ENCODE peak calls at places on chromosomes 6 and 20, in seven cellular contexts. Q is ovary; G is body of pancreas; E is CD8-positive, alpha-beta T cell; N is pancreas; I is left lung; T is tibial nerve. D is an unnamed sample. For H3K4me1 and H3K36me3, the result is how much of the 10 kb centered on the place peaks cover.

GRCh38 chr6:11632231-11632630 is 94.7 kb downstream of the TMEM170B start:
- DNase-seq in Q (no peak), G (no peak), E (no peak), N (no peak), I (peak), T (no peak), D (no peak)

GRCh38 chr20:50293244-50294139 is 102.9 kb downstream of the CEBPB start:
- DNase-seq in Q (no peak), G (no peak), E (no peak), N (no peak), I (no peak), T (no peak), D (no peak)

GRCh38 chr6:7414811-7415210 is 25.2 kb downstream of the RIOK1 start:
- DNase-seq in Q (no peak), G (no peak), E (no peak), N (no peak), I (no peak), T (no peak), D (no peak)

GRCh38 chr6:29791786-29792122 is 35.9 kb upstream of the HLA-G start:
- DNase-seq in Q (no peak), G (no peak), E (no peak), N (peak), I (no peak), T (no peak), D (no peak)

GRCh38 chr20:14235355-14235754 is 102.1 kb downstream of the FLRT3 start:
- DNase-seq in Q (no peak), G (no peak), E (no peak), N (no peak), I (no peak), T (no peak), D (no peak)

GRCh38 chr6:130293800-130294199 is 71.0 kb upstream of the SAMD3 start:
- DNase-seq in Q (no peak), G (no peak), E (peak), N (no peak), I (no peak), T (no peak), D (peak)

GRCh38 chr20:49938173-49939163 is 2.3 kb downstream of the RNF114 start:
- DNase-seq in Q (peak), G (peak), E (no peak), N (no peak), I (peak), T (peak), D (no peak)

GRCh38 chr6:125953502-125953875 is 3.1 kb upstream of the HINT3 start:
- DNase-seq in Q (no peak), G (peak), E (no peak), N (peak), I (no peak), T (no peak), D (peak)

GRCh38 chr6:29737707-29738630 is 14.7 kb downstream of the HLA-F start:
- DNase-seq in Q (peak), G (peak), E (peak), N (peak), I (peak), T (peak), D (peak)

GRCh38 chr6:109187399-109188114 is 92.2 kb downstream of the CEP57L1 start:
- DNase-seq in Q (peak), G (peak), E (peak), N (peak), I (peak), T (peak), D (peak)

GRCh38 chr6:113570176-113570575 is 287.0 kb upstream of the MARCKS start:
- DNase-seq in Q (no peak), G (no peak), E (no peak), N (no peak), I (no peak), T (no peak), D (no peak)

GRCh38 chr20:7232796-7233195 is 465.3 kb downstream of the BMP2 start:
- DNase-seq in Q (no peak), G (no peak), E (no peak), N (no peak), I (no peak), T (no peak), D (no peak)

GRCh38 chr20:25070821-25071473 is 11.0 kb downstream of the VSX1 start:
- DNase-seq in Q (no peak), G (no peak), E (no peak), N (no peak), I (no peak), T (no peak), D (no peak)

GRCh38 chr6:63573899-63574553 is 1.7 kb downstream of the LOC128125822 start:
- DNase-seq in Q (no peak), G (peak), E (peak), N (peak), I (no peak), T (peak), D (peak)

GRCh38 chr20:19741914-19742313 is 16.1 kb upstream of the RIN2 start:
- DNase-seq in Q (no peak), G (no peak), E (no peak), N (no peak), I (no peak), T (no peak), D (no peak)

GRCh38 chr6:25329982-25330381 is 50.8 kb downstream of the CARMIL1 start:
- DNase-seq in Q (no peak), G (no peak), E (no peak), N (no peak), I (no peak), T (no peak), D (no peak)

GRCh38 chr6:33347816-33348215 is 30.3 kb upstream of the ZBTB22 start:
- DNase-seq in Q (no peak), G (no peak), E (no peak), N (no peak), I (no peak), T (no peak), D (no peak)

GRCh38 chr6:15517600-15517999 is 145.2 kb downstream of the DTNBP1 start:
- DNase-seq in Q (no peak), G (no peak), E (no peak), N (no peak), I (no peak), T (no peak), D (no peak)

GRCh38 chr6:148523551-148523950 is 180.9 kb downstream of the SASH1 start:
- DNase-seq in Q (no peak), G (no peak), E (no peak), N (no peak), I (no peak), T (no peak), D (no peak)
- H3K4me1 ChIP-seq in Q (under half), G (under half), E (under half), N (under half), I (under half), T (under half), D (under half)

GRCh38 chr6:139380168-139380567 is 5.7 kb upstream of the CITED2 start:
- DNase-seq in Q (no peak), G (no peak), E (no peak), N (no peak), I (no peak), T (no peak), D (no peak)
- H3K27ac ChIP-seq in Q (no peak), G (no peak), E (no peak), N (no peak), I (no peak), T (peak), D (no peak)

DNA sequence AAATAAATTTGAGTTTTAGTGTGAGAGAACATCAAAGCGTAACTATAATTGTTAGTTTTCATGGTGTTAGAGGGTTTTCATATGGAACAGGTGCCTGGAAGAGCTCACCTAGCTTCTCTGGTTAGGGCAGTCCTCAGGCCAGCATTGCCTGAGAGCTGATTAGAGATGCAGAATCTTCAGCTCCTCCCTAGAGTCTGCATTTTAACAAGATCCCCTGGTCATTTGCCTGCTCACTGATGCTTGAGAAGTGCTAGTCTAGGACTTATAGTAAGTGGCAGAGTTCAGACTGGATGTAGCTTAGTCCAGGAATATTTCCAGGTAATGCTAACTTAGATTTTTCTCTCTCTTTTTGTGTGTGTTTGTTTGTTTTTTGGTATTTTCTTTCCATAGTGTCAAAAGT is 21.7 kb upstream of the SMIM26 start:
- DNase-seq in Q (no peak), G (no peak), E (no peak), N (no peak), I (no peak), T (no peak), D (no peak)
- H3K36me3 ChIP-seq in Q (under half), G (under half), E (half or more), N (under half), I (under half), T (half or more), D (half or more)

GRCh38 chr6:35044771-35045275 is 96.3 kb downstream of the TCP11 start:
- DNase-seq in Q (no peak), G (no peak), E (no peak), N (no peak), I (no peak), T (no peak), D (no peak)

GRCh38 chr6:35044145-35044745 is 96.9 kb downstream of the TCP11 start:
- DNase-seq in Q (no peak), G (peak), E (no peak), N (peak), I (no peak), T (no peak), D (no peak)

GRCh38 chr6:35042041-35042440 is 99.1 kb downstream of the TCP11 start:
- DNase-seq in Q (no peak), G (no peak), E (no peak), N (no peak), I (no peak), T (no peak), D (no peak)

GRCh38 chr6:35042451-35042850 is 98.7 kb downstream of the TCP11 start:
- DNase-seq in Q (no peak), G (no peak), E (no peak), N (no peak), I (no peak), T (no peak), D (no peak)

DNA sequence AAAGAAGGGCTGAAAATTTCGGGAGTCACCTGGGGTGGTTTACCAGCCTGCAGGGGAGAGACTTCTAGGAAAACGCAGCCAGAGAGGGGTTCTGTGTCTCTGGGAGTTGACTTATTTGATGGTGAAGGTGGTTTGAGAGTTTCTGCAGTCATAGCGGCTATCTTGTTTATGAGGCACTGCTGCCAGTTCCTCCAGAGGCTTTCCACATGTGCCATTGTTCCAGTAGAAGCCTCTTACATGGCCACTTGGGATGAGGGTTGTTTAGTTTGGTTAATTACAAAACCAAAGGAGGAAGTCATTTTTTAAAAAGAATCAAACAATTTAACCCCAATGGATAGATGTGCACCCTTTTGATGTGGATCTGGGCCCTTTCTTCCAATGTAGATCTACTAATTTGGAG is 97.8 kb downstream of the TCP11 start:
- DNase-seq in Q (no peak), G (no peak), E (no peak), N (no peak), I (no peak), T (no peak), D (no peak)
- H3K4me1 ChIP-seq in Q (under half), G (half or more), E (under half), N (under half), I (half or more), T (under half), D (under half)

GRCh38 chr6:136076496-136076895 is 173.6 kb downstream of the MTFR2 start:
- DNase-seq in Q (no peak), G (no peak), E (no peak), N (no peak), I (no peak), T (no peak), D (no peak)
- H3K27ac ChIP-seq in Q (no peak), G (no peak), E (no peak), N (no peak), I (no peak), T (no peak), D (no peak)

GRCh38 chr6:83169096-83169495 is 24.0 kb downstream of the PGM3 start:
- DNase-seq in Q (no peak), G (no peak), E (no peak), N (no peak), I (no peak), T (no peak), D (no peak)
- H3K36me3 ChIP-seq in Q (under half), G (under half), E (under half), N (half or more), I (under half), T (half or more), D (under half)

DNA sequence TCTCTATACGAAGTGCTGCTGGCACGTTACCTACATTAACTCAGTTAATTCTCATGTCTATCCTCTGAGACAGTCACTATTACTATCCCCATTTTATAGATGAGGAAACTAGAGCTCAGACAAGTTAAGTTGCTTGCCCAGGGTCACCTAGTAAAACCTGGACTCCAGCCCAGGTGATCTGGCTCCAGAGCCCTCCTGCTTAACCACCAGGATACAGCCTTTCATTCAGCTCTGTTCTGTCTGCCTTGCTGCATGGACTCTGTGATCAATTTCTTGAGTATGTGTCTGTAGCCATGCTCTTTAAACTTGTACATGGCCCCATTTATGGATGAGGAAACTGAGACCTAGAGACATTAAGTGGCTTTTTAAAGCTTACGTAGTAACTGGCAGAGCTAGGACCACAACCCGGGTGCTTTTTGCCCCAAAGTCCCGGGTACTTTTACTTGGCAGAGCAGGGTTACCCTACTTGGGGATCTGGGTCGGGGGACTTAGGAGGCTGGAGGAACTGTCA is 4.7 kb downstream of the CDKN1A start:
- DNase-seq in Q (no peak), G (peak), E (no peak), N (peak), I (no peak), T (no peak), D (no peak)
- H3K4me1 ChIP-seq in Q (under half), G (under half), E (under half), N (under half), I (under half), T (under half), D (under half)

GRCh38 chr6:31557443-31558317 is 10.3 kb downstream of the NFKBIL1 start:
- DNase-seq in Q (no peak), G (no peak), E (no peak), N (no peak), I (no peak), T (no peak), D (no peak)
- H3K27ac ChIP-seq in Q (no peak), G (no peak), E (no peak), N (no peak), I (no peak), T (no peak), D (peak)